ENCODE peak calls at places on chromosomes 1 and 21, in eight cellular contexts. J, G, K, U, R, D, I and H are unnamed samples.

GRCh38 chr1:3789421-3790300 is 6.6 kb downstream of the LRRC47 start:
- DNase-seq in D (no peak), R (no peak), U (no peak), I (no peak), K (no peak), J (no peak), G (no peak), H (no peak)

GRCh38 chr1:2180297-2181245 is 14.0 kb downstream of the FAAP20 start:
- DNase-seq in G (peak), K (no peak), R (peak), I (no peak), D (no peak), J (no peak), U (no peak), H (no peak)

GRCh38 chr1:161019767-161020572 is 982 bp downstream of the F11R start:
- DNase-seq in J (no peak), G (no peak), K (no peak), D (no peak), R (no peak), I (no peak), U (no peak), H (no peak)

GRCh38 chr1:94962745-94963265 is 35.9 kb upstream of the CNN3 start:
- DNase-seq in K (peak), D (no peak), I (peak), G (no peak), J (no peak), R (no peak), U (no peak), H (no peak)

GRCh38 chr1:234400773-234401172 is 27.5 kb downstream of the COA6 start:
- DNase-seq in R (no peak), J (no peak), D (no peak), K (no peak), U (no peak), G (no peak), I (no peak), H (no peak)

GRCh38 chr1:89464008-89464407 is 60.6 kb upstream of the LRRC8B start:
- DNase-seq in K (no peak), J (no peak), R (no peak), U (no peak), G (no peak), D (no peak), I (no peak), H (no peak)

GRCh38 chr1:201795066-201795465 is 33.9 kb upstream of the IPO9 start:
- DNase-seq in J (no peak), U (no peak), K (no peak), R (no peak), D (no peak), I (no peak), G (no peak), H (no peak)

GRCh38 chr1:150127868-150128267 is 21.8 kb upstream of the PLEKHO1 start:
- DNase-seq in R (no peak), G (no peak), J (no peak), I (no peak), U (no peak), D (no peak), K (no peak), H (no peak)

GRCh38 chr1:21291184-21291583 is 921 bp upstream of the ECE1 start:
- DNase-seq in J (no peak), G (no peak), U (no peak), R (peak), I (no peak), K (no peak), D (no peak), H (no peak)

GRCh38 chr1:21289700-21290545 is at the start of gene ECE1:
- DNase-seq in U (no peak), J (peak), K (peak), G (peak), R (peak), D (no peak), I (peak), H (no peak)

GRCh38 chr1:21290546-21290944 is 282 bp upstream of the ECE1 start:
- DNase-seq in R (no peak), J (no peak), G (no peak), U (no peak), K (no peak), I (peak), D (no peak), H (no peak)

GRCh38 chr1:21287905-21288514 is 2.3 kb downstream of the ECE1 start:
- DNase-seq in I (no peak), J (no peak), U (no peak), G (no peak), R (no peak), K (no peak), D (no peak), H (no peak)

GRCh38 chr1:21289127-21289526 is 1.1 kb downstream of the ECE1 start:
- DNase-seq in J (no peak), K (no peak), R (no peak), U (no peak), G (no peak), D (no peak), I (no peak), H (no peak)
- H3K27ac ChIP-seq in J (peak), K (peak), R (peak), U (peak), G (no peak), D (peak), I (peak), H (peak)

GRCh38 chr1:247077234-247077633 is 1.4 kb downstream of the ZNF670 start:
- DNase-seq in I (no peak), J (no peak), K (no peak), G (no peak), U (no peak), R (no peak), D (no peak), H (no peak)

GRCh38 chr1:247078315-247079140 is at the start of gene ZNF670:
- DNase-seq in R (peak), K (peak), U (peak), D (peak), J (peak), I (peak), G (peak), H (peak)

GRCh38 chr1:247077768-247078314 is 770 bp downstream of the ZNF670 start:
- DNase-seq in J (no peak), D (no peak), K (no peak), R (no peak), G (no peak), U (no peak), I (no peak), H (no peak)

GRCh38 chr1:247084771-247085170 is 6.2 kb upstream of the ZNF670 start:
- DNase-seq in K (no peak), I (no peak), J (no peak), U (no peak), D (no peak), R (no peak), G (no peak), H (no peak)

GRCh38 chr1:247079141-247079874 is 697 bp upstream of the ZNF670 start:
- DNase-seq in D (peak), G (no peak), I (no peak), J (no peak), U (no peak), R (no peak), K (no peak), H (no peak)
- H3K4me3 ChIP-seq in D (peak), G (no peak), I (peak), J (no peak), U (peak), R (peak), K (no peak), H (peak)

DNA sequence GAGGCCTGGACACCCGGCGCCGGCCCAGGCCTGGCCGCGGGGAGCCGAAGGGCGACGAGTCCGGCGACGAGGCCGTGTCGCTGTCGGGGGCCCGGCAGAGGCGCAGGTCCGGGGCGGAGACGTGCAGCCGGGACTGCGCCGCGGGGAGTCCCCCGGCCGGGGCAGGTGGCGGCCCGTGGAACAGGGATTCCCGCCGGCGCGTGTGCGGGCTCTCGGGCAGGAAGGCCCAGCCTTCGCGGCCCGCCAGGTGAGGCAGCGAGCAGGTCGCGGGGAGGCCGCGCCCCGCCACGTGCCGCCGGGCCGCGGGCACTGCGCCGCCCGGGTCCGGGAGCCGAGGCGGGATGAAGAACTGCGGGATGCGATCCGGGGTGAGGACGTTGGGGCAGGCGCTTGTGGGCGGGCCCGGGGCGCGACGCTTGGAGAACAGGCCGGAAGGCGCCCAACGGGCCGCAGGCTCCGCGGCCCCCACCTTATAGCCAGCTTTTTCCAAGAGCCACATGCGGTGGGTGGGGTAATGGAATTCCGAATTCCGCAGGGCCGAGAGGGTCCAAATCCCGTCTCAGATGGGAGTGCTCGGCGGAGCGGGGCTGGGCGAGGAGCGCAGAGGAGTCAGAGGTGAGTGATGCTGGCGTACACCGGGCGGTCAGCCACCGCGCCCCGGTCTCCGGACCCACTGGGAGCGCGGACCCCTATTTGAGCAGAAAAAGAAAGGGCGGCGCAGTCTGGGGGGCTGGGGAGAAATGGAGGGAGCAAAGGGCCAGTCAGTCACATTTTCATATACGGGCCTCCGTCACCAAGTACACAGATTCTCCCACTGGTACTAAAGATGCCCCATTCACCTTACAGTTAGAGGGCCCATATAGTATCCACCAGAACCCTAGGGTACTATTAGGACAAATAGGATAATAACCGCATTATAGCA is 868 bp downstream of the C2CD4D start:
- DNase-seq in R (no peak), U (no peak), D (no peak), J (no peak), I (no peak), G (no peak), K (no peak), H (no peak)
- H3K27ac ChIP-seq in R (no peak), U (peak), D (peak), J (peak), I (peak), G (no peak), K (peak), H (peak)

GRCh38 chr21:44800103-44800502 is 1.5 kb downstream of the UBE2G2 start:
- DNase-seq in I (peak), R (no peak), D (no peak), K (no peak), J (no peak), G (no peak), U (no peak), H (no peak)
- H3K4me3 ChIP-seq in I (no peak), R (peak), D (peak), K (no peak), J (no peak), G (no peak), U (no peak), H (no peak)

GRCh38 chr1:21900766-21901472 is 36.2 kb downstream of the HSPG2 start:
- DNase-seq in D (no peak), U (no peak), K (no peak), G (no peak), R (no peak), I (no peak), J (no peak), H (no peak)
- H3K27ac ChIP-seq in D (no peak), U (peak), K (peak), G (peak), R (peak), I (peak), J (no peak), H (peak)